ENCODE peak calls at places on chromosomes 5 and 9, in five cellular contexts. One of them, this sample, is unnamed. For H3K9me3, the result is how much of the 10 kb centered on the place peaks cover.

GRCh38 chr9:30967484-30967883 is 1417.0 kb upstream of the ACO1 start:
- DNase-seq in body of pancreas: no peak
- DNase-seq in CD4-positive, alpha-beta T cell: no peak
- DNase-seq in kidney: no peak
- DNase-seq in H9: no peak
- DNase-seq in this sample: peak

GRCh38 chr5:108634251-108634950 is 113.3 kb upstream of the FER start:
- DNase-seq in body of pancreas: no peak
- DNase-seq in CD4-positive, alpha-beta T cell: no peak
- DNase-seq in kidney: no peak
- DNase-seq in H9: no peak
- DNase-seq in this sample: no peak

GRCh38 chr5:127820910-127821553 is 117.8 kb downstream of the CCDC192 start:
- DNase-seq in body of pancreas: no peak
- DNase-seq in CD4-positive, alpha-beta T cell: no peak
- DNase-seq in kidney: no peak
- DNase-seq in H9: no peak
- DNase-seq in this sample: peak

GRCh38 chr9:113446323-113446740 is 17.2 kb upstream of the RGS3 start:
- DNase-seq in body of pancreas: no peak
- DNase-seq in CD4-positive, alpha-beta T cell: no peak
- DNase-seq in kidney: no peak
- DNase-seq in H9: no peak
- DNase-seq in this sample: peak

GRCh38 chr5:14738050-14738449 is 73.5 kb downstream of the OTULIN start:
- DNase-seq in body of pancreas: no peak
- DNase-seq in CD4-positive, alpha-beta T cell: no peak
- DNase-seq in kidney: no peak
- DNase-seq in H9: no peak
- DNase-seq in this sample: no peak

GRCh38 chr9:80410106-80410505 is 838.3 kb downstream of the TLE4 start:
- DNase-seq in body of pancreas: no peak
- DNase-seq in CD4-positive, alpha-beta T cell: no peak
- DNase-seq in kidney: no peak
- DNase-seq in H9: peak
- DNase-seq in this sample: no peak

GRCh38 chr9:1115370-1115769 is 65.2 kb downstream of the DMRT2 start:
- DNase-seq in body of pancreas: no peak
- DNase-seq in CD4-positive, alpha-beta T cell: no peak
- DNase-seq in kidney: no peak
- DNase-seq in H9: no peak
- DNase-seq in this sample: no peak

GRCh38 chr5:113546711-113547159 is 33.2 kb downstream of the YTHDC2 start:
- DNase-seq in body of pancreas: no peak
- DNase-seq in CD4-positive, alpha-beta T cell: no peak
- DNase-seq in kidney: no peak
- DNase-seq in H9: no peak
- DNase-seq in this sample: peak

GRCh38 chr9:129777769-129778130 is 24.9 kb upstream of the PTGES start:
- DNase-seq in body of pancreas: no peak
- DNase-seq in CD4-positive, alpha-beta T cell: no peak
- DNase-seq in kidney: no peak
- DNase-seq in H9: no peak
- DNase-seq in this sample: no peak

GRCh38 chr5:145478651-145479050 is 356.5 kb downstream of the PRELID2 start:
- DNase-seq in body of pancreas: peak
- DNase-seq in CD4-positive, alpha-beta T cell: no peak
- DNase-seq in kidney: no peak
- DNase-seq in H9: no peak
- DNase-seq in this sample: peak

GRCh38 chr5:7261049-7261448 is 134.9 kb upstream of the ADCY2 start:
- DNase-seq in body of pancreas: no peak
- DNase-seq in CD4-positive, alpha-beta T cell: no peak
- DNase-seq in kidney: no peak
- DNase-seq in H9: peak
- DNase-seq in this sample: peak

GRCh38 chr9:111828193-111828592 is 33.5 kb upstream of the SHOC1 start:
- DNase-seq in body of pancreas: peak
- DNase-seq in CD4-positive, alpha-beta T cell: no peak
- DNase-seq in kidney: no peak
- DNase-seq in H9: no peak
- DNase-seq in this sample: peak

DNA sequence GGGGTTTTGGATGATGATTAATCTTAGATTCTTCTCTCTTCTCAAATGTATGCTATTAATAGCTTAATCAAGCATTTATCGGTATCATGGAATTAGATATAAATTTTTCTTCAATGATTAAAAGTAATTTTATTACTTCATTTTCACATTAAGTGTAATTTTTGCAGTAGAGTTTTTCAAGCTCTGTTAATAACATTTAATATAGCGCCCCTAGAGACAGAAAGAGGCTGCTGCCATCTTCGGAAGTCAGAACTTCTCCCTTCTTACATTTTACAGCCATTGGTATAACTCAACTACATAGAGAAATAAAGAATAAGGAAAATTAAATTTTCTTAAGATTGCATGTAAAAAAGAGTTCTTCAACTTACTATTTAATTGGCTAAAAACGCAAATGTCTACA is 540.3 kb downstream of the GABRG2 start:
- DNase-seq in body of pancreas: no peak
- DNase-seq in CD4-positive, alpha-beta T cell: no peak
- DNase-seq in kidney: no peak
- DNase-seq in H9: no peak
- DNase-seq in this sample: no peak
- H3K9me3 ChIP-seq in body of pancreas: under half
- H3K9me3 ChIP-seq in CD4-positive, alpha-beta T cell: under half
- H3K9me3 ChIP-seq in kidney: under half
- H3K9me3 ChIP-seq in H9: under half
- H3K9me3 ChIP-seq in this sample: under half

GRCh38 chr9:6864102-6864501 is 106.3 kb downstream of the KDM4C start:
- DNase-seq in body of pancreas: no peak
- DNase-seq in CD4-positive, alpha-beta T cell: no peak
- DNase-seq in kidney: no peak
- DNase-seq in H9: no peak
- DNase-seq in this sample: no peak
- H3K9me3 ChIP-seq in body of pancreas: under half
- H3K9me3 ChIP-seq in CD4-positive, alpha-beta T cell: under half
- H3K9me3 ChIP-seq in kidney: under half
- H3K9me3 ChIP-seq in H9: under half
- H3K9me3 ChIP-seq in this sample: under half

GRCh38 chr9:122684851-122685250 is 9.9 kb downstream of the OR1L3 start:
- DNase-seq in body of pancreas: no peak
- DNase-seq in CD4-positive, alpha-beta T cell: no peak
- DNase-seq in kidney: no peak
- DNase-seq in H9: no peak
- DNase-seq in this sample: no peak
- H3K9me3 ChIP-seq in body of pancreas: under half
- H3K9me3 ChIP-seq in CD4-positive, alpha-beta T cell: under half
- H3K9me3 ChIP-seq in kidney: under half
- H3K9me3 ChIP-seq in H9: under half
- H3K9me3 ChIP-seq in this sample: under half

DNA sequence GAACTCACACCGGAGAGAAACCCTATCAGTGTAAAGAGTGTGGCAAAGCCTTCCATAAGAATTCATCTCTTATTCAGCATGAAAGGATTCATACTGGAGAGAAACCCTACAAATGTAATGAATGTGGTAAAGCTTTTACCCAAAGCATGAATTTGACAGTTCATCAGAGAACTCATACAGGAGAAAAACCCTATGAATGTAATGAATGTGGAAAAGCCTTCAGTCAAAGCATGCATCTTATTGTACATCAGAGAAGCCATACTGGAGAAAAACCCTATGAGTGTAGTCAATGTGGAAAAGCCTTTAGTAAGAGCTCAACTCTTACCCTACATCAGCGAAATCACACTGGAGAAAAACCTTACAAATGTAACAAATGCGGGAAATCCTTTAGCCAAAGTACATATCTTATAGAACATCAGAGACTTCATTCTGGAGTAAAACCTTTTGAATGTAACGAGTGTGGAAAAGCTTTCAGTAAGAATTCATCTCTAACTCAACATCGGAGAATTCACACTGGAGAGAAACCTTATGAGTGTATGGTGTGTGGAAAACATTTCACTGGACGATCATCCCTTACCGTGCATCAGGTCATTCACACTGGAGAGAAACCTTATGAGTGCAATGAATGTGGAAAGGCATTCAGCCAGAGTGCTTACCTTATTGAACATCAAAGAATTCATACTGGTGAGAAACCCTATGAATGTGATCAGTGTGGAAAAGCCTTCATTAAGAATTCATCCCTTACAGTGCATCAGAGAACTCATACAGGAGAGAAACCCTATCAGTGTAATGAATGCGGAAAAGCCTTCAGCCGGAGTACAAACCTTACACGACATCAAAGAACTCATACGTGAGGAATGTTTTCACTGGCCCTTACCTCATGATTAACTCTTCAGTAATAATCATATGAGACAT is 8.9 kb upstream of the ZNF454 start:
- DNase-seq in body of pancreas: no peak
- DNase-seq in CD4-positive, alpha-beta T cell: no peak
- DNase-seq in kidney: no peak
- DNase-seq in H9: no peak
- DNase-seq in this sample: no peak
- H3K9me3 ChIP-seq in body of pancreas: half or more
- H3K9me3 ChIP-seq in CD4-positive, alpha-beta T cell: half or more
- H3K9me3 ChIP-seq in kidney: half or more
- H3K9me3 ChIP-seq in H9: half or more
- H3K9me3 ChIP-seq in this sample: half or more

GRCh38 chr9:120737411-120737810 is 23.1 kb upstream of the MEGF9 start:
- DNase-seq in body of pancreas: no peak
- DNase-seq in CD4-positive, alpha-beta T cell: no peak
- DNase-seq in kidney: no peak
- DNase-seq in H9: no peak
- DNase-seq in this sample: no peak
- H3K9me3 ChIP-seq in body of pancreas: under half
- H3K9me3 ChIP-seq in CD4-positive, alpha-beta T cell: under half
- H3K9me3 ChIP-seq in kidney: under half
- H3K9me3 ChIP-seq in H9: under half
- H3K9me3 ChIP-seq in this sample: under half

GRCh38 chr5:166716856-166717492 is 1574.5 kb upstream of the WWC1 start:
- DNase-seq in body of pancreas: no peak
- DNase-seq in CD4-positive, alpha-beta T cell: no peak
- DNase-seq in kidney: no peak
- DNase-seq in H9: no peak
- DNase-seq in this sample: no peak
- H3K9me3 ChIP-seq in body of pancreas: under half
- H3K9me3 ChIP-seq in CD4-positive, alpha-beta T cell: under half
- H3K9me3 ChIP-seq in kidney: under half
- H3K9me3 ChIP-seq in H9: under half
- H3K9me3 ChIP-seq in this sample: under half

GRCh38 chr5:139749242-139749641 is 46.4 kb upstream of the PSD2 start:
- DNase-seq in body of pancreas: peak
- DNase-seq in CD4-positive, alpha-beta T cell: no peak
- DNase-seq in kidney: no peak
- DNase-seq in H9: no peak
- DNase-seq in this sample: no peak

GRCh38 chr5:139752506-139753350 is 42.9 kb upstream of the PSD2 start:
- DNase-seq in body of pancreas: no peak
- DNase-seq in CD4-positive, alpha-beta T cell: no peak
- DNase-seq in kidney: no peak
- DNase-seq in H9: no peak
- DNase-seq in this sample: peak

GRCh38 chr5:139747583-139748504 is 47.8 kb upstream of the PSD2 start:
- DNase-seq in body of pancreas: peak
- DNase-seq in CD4-positive, alpha-beta T cell: peak
- DNase-seq in kidney: peak
- DNase-seq in H9: peak
- DNase-seq in this sample: no peak

GRCh38 chr5:139748505-139748826 is 47.1 kb upstream of the PSD2 start:
- DNase-seq in body of pancreas: no peak
- DNase-seq in CD4-positive, alpha-beta T cell: no peak
- DNase-seq in kidney: no peak
- DNase-seq in H9: no peak
- DNase-seq in this sample: no peak

GRCh38 chr5:139751236-139751635 is 44.4 kb upstream of the PSD2 start:
- DNase-seq in body of pancreas: no peak
- DNase-seq in CD4-positive, alpha-beta T cell: no peak
- DNase-seq in kidney: no peak
- DNase-seq in H9: no peak
- DNase-seq in this sample: no peak
- H3K9me3 ChIP-seq in body of pancreas: under half
- H3K9me3 ChIP-seq in CD4-positive, alpha-beta T cell: under half
- H3K9me3 ChIP-seq in kidney: under half
- H3K9me3 ChIP-seq in H9: under half
- H3K9me3 ChIP-seq in this sample: under half

DNA sequence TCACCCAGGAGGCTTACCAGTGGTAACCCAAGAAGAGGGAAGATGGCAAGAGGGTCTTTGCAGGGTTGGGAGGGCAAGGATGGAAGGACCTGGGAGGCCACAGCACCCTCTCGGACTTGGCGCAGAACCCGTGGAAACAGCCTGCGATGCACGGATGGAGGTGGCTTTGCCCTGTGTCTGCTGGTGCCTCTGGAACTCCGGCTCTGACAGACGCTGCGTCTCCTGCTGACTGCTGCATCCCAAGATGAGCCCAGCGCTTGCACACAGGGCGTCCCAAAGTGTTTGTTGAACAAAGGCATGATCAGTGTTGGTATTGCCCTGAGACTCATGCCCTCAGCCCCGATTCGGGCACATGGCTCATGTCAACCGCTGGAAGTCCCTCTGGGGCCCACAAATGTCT is 2.0 kb upstream of the RNU6ATAC start:
- DNase-seq in body of pancreas: no peak
- DNase-seq in CD4-positive, alpha-beta T cell: no peak
- DNase-seq in kidney: peak
- DNase-seq in H9: no peak
- DNase-seq in this sample: no peak
- H3K9me3 ChIP-seq in body of pancreas: under half
- H3K9me3 ChIP-seq in CD4-positive, alpha-beta T cell: under half
- H3K9me3 ChIP-seq in kidney: under half
- H3K9me3 ChIP-seq in H9: under half
- H3K9me3 ChIP-seq in this sample: under half

GRCh38 chr9:24413651-24414050 is 132.0 kb downstream of the IZUMO3 start:
- DNase-seq in body of pancreas: no peak
- DNase-seq in CD4-positive, alpha-beta T cell: no peak
- DNase-seq in kidney: no peak
- DNase-seq in H9: no peak
- DNase-seq in this sample: peak
- H3K9me3 ChIP-seq in body of pancreas: under half
- H3K9me3 ChIP-seq in CD4-positive, alpha-beta T cell: under half
- H3K9me3 ChIP-seq in kidney: under half
- H3K9me3 ChIP-seq in H9: under half
- H3K9me3 ChIP-seq in this sample: under half